ENCODE peak calls at places on chromosomes 5 and 9, in ten cellular contexts. S, X, E, G, P, H, V, Y, T and Q are unnamed samples. For H3K4me1, the result is how much of the 10 kb centered on the place peaks cover.

GRCh38 chr5:54344653-54345052 is 34.3 kb upstream of the ARL15 start:
- DNase-seq in T (no peak), Y (no peak), G (no peak), P (no peak), V (no peak), S (no peak), E (no peak), H (no peak), X (no peak), Q (no peak)

GRCh38 chr5:132253008-132253441 is 4.5 kb upstream of the PDLIM4 start:
- DNase-seq in P (peak), V (no peak), H (peak), S (no peak), E (no peak), T (no peak), X (no peak), Y (peak), G (no peak), Q (no peak)

GRCh38 chr5:15807861-15808260 is 307.9 kb downstream of the FBXL7 start:
- DNase-seq in E (no peak), X (no peak), H (peak), Y (no peak), V (peak), G (no peak), S (peak), T (peak), P (no peak), Q (no peak)

GRCh38 chr5:178271231-178271630 is 38.6 kb upstream of the PHYKPL start:
- DNase-seq in Y (no peak), H (no peak), P (no peak), X (no peak), E (no peak), G (no peak), S (no peak), V (no peak), T (no peak), Q (no peak)

GRCh38 chr5:119339965-119340364 is 15.9 kb upstream of the TNFAIP8 start:
- DNase-seq in X (no peak), Y (no peak), E (no peak), P (no peak), H (no peak), G (no peak), V (no peak), S (no peak), T (no peak), Q (no peak)

GRCh38 chr9:133117271-133118178 is 3.5 kb downstream of the RALGDS start:
- DNase-seq in Y (peak), V (peak), P (peak), T (no peak), X (no peak), E (peak), H (peak), G (no peak), S (no peak), Q (no peak)

GRCh38 chr5:108418172-108418571 is 36.3 kb upstream of the FBXL17 start:
- DNase-seq in S (no peak), H (no peak), X (no peak), T (no peak), E (no peak), P (no peak), Y (no peak), G (no peak), V (peak), Q (no peak)

GRCh38 chr9:125763373-125763772 is 16.2 kb downstream of the PBX3 start:
- DNase-seq in Y (no peak), G (no peak), X (peak), T (no peak), V (no peak), S (peak), H (no peak), P (no peak), E (no peak), Q (peak)

GRCh38 chr9:105286098-105286497 is 41.6 kb downstream of the SLC44A1 start:
- DNase-seq in H (no peak), T (no peak), E (no peak), G (no peak), P (no peak), X (no peak), V (no peak), Y (no peak), S (peak), Q (no peak)

GRCh38 chr5:78738104-78738503 is 89.5 kb upstream of the LHFPL2 start:
- DNase-seq in Y (no peak), V (no peak), P (no peak), T (no peak), E (no peak), X (no peak), G (no peak), H (no peak), S (no peak), Q (no peak)

GRCh38 chr9:78620303-78620702 is 323.4 kb downstream of the PSAT1 start:
- DNase-seq in X (no peak), S (peak), V (no peak), T (no peak), E (no peak), H (no peak), Y (no peak), G (no peak), P (no peak), Q (no peak)

GRCh38 chr9:70902705-70903131 is 218.7 kb downstream of the TRPM3 start:
- DNase-seq in S (peak), Y (no peak), G (no peak), H (no peak), V (no peak), T (peak), X (peak), P (no peak), E (peak), Q (peak)

GRCh38 chr9:136740971-136741884 is 1.5 kb downstream of the LCN10 start:
- DNase-seq in X (no peak), V (peak), T (no peak), E (peak), H (peak), G (no peak), P (no peak), S (peak), Y (no peak), Q (no peak)

GRCh38 chr9:35615981-35616680 is 2.1 kb downstream of the CD72 start:
- DNase-seq in S (no peak), P (no peak), T (no peak), Y (no peak), E (peak), H (no peak), G (no peak), V (no peak), X (no peak), Q (no peak)

GRCh38 chr9:116501871-116502270 is 185.2 kb upstream of the TRIM32 start:
- DNase-seq in G (no peak), H (no peak), X (peak), P (no peak), Y (no peak), S (peak), E (peak), T (no peak), V (no peak), Q (peak)

GRCh38 chr5:54292866-54293265 is 17.5 kb downstream of the ARL15 start:
- DNase-seq in V (no peak), E (no peak), H (no peak), T (no peak), X (no peak), G (no peak), Y (no peak), S (no peak), P (no peak), Q (no peak)

DNA sequence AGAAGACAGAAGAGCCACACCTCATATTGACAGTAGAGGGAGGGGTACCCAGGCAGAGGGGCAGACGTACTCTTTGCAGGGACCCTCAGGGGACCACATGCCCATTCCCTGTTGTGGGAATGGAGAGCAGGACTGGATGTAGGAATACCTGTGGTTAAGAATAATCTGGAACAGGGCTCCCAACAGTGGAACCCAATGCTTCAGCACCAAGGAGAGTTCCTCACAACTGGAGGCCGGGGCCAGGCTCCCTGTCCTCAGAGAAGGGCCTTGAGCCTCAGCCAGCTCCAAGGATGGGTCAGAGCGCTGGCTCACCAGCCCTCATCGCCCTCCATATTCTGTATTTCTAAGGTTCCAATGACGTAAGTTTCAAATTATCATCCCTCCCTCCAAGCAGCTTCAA is 7.4 kb upstream of the SHC3 start:
- DNase-seq in S (peak), T (no peak), P (no peak), V (no peak), H (peak), E (no peak), X (no peak), Y (no peak), G (no peak), Q (no peak)
- H3K4me1 ChIP-seq in S (under half), T (under half), P (under half), V (under half), H (under half), E (under half), X (under half), Y (under half), G (under half), Q (under half)

DNA sequence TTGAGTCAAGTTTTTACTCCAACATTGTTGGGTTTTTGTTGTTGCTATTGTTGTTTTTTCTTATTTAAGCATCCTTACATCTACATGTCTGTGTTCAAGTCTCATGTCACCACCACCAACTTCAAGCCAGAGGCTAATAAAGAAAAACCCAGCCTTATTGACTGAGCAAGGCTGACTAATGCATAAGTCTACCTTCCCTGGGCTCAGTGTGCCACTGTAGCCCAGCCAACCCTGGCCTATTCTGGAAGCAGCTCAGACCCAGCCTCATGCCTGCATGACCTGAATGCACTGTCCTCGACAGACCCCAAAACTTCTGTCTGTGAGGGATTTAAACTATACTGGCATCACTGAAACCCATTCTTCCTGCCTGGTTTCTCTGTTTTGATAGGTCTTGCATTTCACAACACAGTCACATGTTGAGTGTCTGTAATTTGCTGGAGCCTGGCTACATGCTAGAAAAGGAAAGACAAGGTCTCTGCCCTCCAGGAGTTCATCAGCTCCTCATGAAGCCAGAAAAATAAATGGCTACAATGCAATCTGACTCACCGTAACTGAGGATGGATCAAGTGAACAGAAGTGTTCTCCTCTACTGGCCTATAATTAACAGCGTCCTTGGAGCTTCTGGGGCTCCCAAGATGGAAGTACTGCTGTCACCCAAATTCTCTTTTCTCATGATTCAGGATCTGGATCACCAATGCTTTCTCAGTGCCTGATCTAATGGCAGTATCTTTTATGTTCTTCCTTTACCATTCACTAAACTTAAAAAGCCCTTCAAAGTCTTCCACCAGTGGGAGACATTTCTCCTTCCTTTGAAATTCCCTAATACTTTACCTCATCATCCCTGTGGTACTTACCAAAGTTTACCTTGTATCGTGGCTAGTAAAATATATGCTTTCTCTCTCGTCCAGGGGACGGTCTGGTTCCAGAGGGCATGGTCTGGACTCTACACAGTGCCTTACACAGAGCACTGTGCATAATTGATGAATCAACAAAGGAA is 103.9 kb upstream of the IFNE start:
- DNase-seq in Y (no peak), T (no peak), X (peak), V (no peak), G (no peak), E (no peak), P (no peak), S (no peak), H (no peak), Q (no peak)
- TF ChIP-seq CTCF in Y (no peak), T (no peak), X (peak), V (no peak), G (no peak), E (peak), P (no peak), S (peak), H (no peak), Q (peak)

GRCh38 chr5:172166030-172166429 is 22.0 kb downstream of the STK10 start:
- DNase-seq in V (no peak), T (no peak), S (no peak), H (no peak), P (no peak), X (no peak), E (peak), G (no peak), Y (no peak), Q (no peak)

GRCh38 chr5:172162348-172162747 is 25.7 kb downstream of the STK10 start:
- DNase-seq in H (no peak), Y (no peak), S (peak), E (peak), T (no peak), P (no peak), X (peak), V (no peak), G (no peak), Q (no peak)

GRCh38 chr5:172165465-172165864 is 22.6 kb downstream of the STK10 start:
- DNase-seq in T (no peak), G (no peak), H (no peak), V (no peak), E (no peak), Y (no peak), S (no peak), P (no peak), X (no peak), Q (no peak)

GRCh38 chr5:172163346-172163745 is 24.7 kb downstream of the STK10 start:
- DNase-seq in H (peak), V (peak), Y (no peak), P (no peak), X (no peak), E (peak), T (no peak), S (peak), G (no peak), Q (no peak)

DNA sequence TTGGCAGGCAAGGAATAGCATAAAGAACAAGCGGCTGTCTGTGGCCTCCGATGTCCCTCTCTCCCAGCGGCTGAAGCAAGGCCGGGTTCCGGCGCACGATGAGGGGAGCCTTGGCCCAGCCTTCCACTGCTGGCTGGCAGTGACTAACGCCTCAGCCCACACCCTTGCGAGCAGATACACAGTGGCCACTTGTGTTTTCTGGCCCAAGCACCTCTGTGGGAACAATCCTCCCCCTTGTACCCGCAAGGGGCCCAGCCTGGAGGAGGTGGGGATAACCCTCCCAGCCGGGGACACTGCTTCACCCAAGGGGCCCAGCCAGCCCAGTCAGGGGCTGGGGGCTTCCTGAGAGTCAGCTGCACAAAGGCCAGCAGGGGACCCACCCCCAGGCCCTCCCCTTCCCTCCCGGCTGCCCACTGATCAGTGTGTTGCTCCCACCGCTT is 23.2 kb downstream of the STK10 start:
- DNase-seq in T (no peak), X (no peak), V (peak), P (no peak), H (peak), Y (no peak), S (peak), G (no peak), E (peak), Q (no peak)
- H3K4me1 ChIP-seq in T (under half), X (under half), V (half or more), P (under half), H (under half), Y (half or more), S (under half), G (half or more), E (under half), Q (under half)

GRCh38 chr5:81749562-81750307 is 1.2 kb downstream of the SSBP2 start:
- DNase-seq in X (no peak), P (peak), Y (peak), S (peak), E (peak), V (peak), G (peak), T (peak), H (peak), Q (no peak)
- TF ChIP-seq CTCF in X (no peak), P (no peak), Y (no peak), S (no peak), E (no peak), V (no peak), G (no peak), T (no peak), H (no peak), Q (no peak)

GRCh38 chr9:134388289-134388808 is 62.1 kb downstream of the RXRA start:
- DNase-seq in E (no peak), T (no peak), X (no peak), Y (no peak), G (no peak), V (no peak), H (peak), S (peak), P (no peak), Q (no peak)

GRCh38 chr9:134389659-134390058 is 63.4 kb downstream of the RXRA start:
- DNase-seq in X (no peak), P (no peak), T (no peak), Y (no peak), H (no peak), V (no peak), E (no peak), G (no peak), S (no peak), Q (no peak)

GRCh38 chr9:134390537-134390936 is 64.3 kb downstream of the RXRA start:
- DNase-seq in S (no peak), Y (peak), P (no peak), G (no peak), H (no peak), E (no peak), V (no peak), T (no peak), X (no peak), Q (no peak)

GRCh38 chr9:134386951-134387831 is 60.9 kb downstream of the RXRA start:
- DNase-seq in T (no peak), V (no peak), E (no peak), P (peak), X (no peak), G (no peak), H (peak), S (peak), Y (no peak), Q (no peak)

GRCh38 chr9:134388976-134389375 is 62.7 kb downstream of the RXRA start:
- DNase-seq in G (no peak), Y (no peak), T (no peak), V (no peak), S (no peak), P (no peak), X (no peak), E (no peak), H (no peak), Q (no peak)
- H3K4me1 ChIP-seq in G (half or more), Y (half or more), T (under half), V (half or more), S (under half), P (half or more), X (under half), E (under half), H (half or more), Q (under half)

GRCh38 chr5:57383093-57383861 is 99.3 kb downstream of the ACTBL2 start:
- DNase-seq in S (peak), T (no peak), X (peak), E (peak), Y (no peak), V (no peak), P (no peak), G (no peak), H (peak), Q (peak)
- TF ChIP-seq CTCF in S (peak), T (no peak), X (peak), E (peak), Y (no peak), V (peak), P (no peak), G (no peak), H (no peak), Q (peak)

GRCh38 chr9:127838375-127839078 is 15.9 kb downstream of the ENG start:
- DNase-seq in X (peak), P (peak), G (peak), E (peak), Y (peak), T (peak), V (peak), S (peak), H (peak), Q (no peak)
- H3K4me1 ChIP-seq in X (under half), P (half or more), G (half or more), E (half or more), Y (half or more), T (under half), V (half or more), S (under half), H (half or more), Q (under half)

GRCh38 chr9:91422832-91423711 is 560 bp downstream of the NFIL3 start:
- DNase-seq in H (peak), T (peak), E (peak), P (peak), V (peak), Y (peak), G (no peak), X (peak), S (peak), Q (peak)
- TF ChIP-seq CTCF in H (no peak), T (peak), E (no peak), P (no peak), V (peak), Y (peak), G (no peak), X (peak), S (peak), Q (peak)

DNA sequence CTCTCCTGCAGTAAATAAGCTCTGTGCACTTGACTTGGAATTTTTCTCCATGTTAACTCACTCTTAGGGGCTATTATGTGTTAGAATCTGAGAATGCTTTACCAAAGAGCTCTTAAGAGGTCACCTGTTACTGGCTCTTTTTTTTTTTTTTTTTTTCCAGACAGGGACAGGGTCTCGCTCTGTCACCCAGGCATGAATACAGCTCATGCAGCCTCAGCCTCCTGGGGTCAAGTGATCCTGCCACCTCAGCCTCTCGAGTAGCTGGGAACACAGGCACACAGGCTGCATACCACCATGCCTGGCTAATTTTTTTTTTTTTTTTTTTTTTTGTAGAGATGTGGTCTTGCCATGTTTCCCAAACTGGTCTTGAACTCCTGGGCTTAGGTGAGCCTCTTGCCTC is 22.1 kb downstream of the HMGXB3 start:
- DNase-seq in S (no peak), Y (no peak), V (no peak), X (no peak), H (no peak), P (no peak), G (no peak), E (no peak), T (no peak), Q (no peak)
- H3K4me1 ChIP-seq in S (under half), Y (under half), V (half or more), X (under half), H (under half), P (under half), G (under half), E (under half), T (under half), Q (under half)

GRCh38 chr5:171392585-171393159 is 5.0 kb downstream of the NPM1 start:
- DNase-seq in V (no peak), G (no peak), H (no peak), T (no peak), E (no peak), Y (no peak), P (no peak), S (no peak), X (no peak), Q (no peak)
- TF ChIP-seq CTCF in V (no peak), G (no peak), H (no peak), T (no peak), E (no peak), Y (no peak), P (no peak), S (no peak), X (no peak), Q (no peak)